ENCODE peak calls at places on chromosomes 1 and 21, in five cellular contexts. L is progenitor cell of endocrine pancreas, V is adrenal gland, D is frontal cortex, M is sigmoid colon. K is an unnamed sample.
A peak's percentile ranks its signal among the peaks of the same experiment; 100 is the strongest.

GRCh38 chr1:62964141-62964540 is 180.2 kb downstream of the ATG4C start:
- DNase-seq in L (no peak), V (no peak), D (no peak), M (no peak), K (no peak)

GRCh38 chr1:23639460-23639859 is 52.1 kb upstream of the RPL11 start:
- DNase-seq in L (no peak), V (no peak), D (no peak), M (no peak), K (no peak)

GRCh38 chr1:228735871-228736586 is 750 bp downstream of the RHOU start:
- DNase-seq in L (peak; percentile 14), V (peak; percentile 60), D (no peak), M (peak; percentile 82), K (peak; percentile 45)

GRCh38 chr1:187079330-187079729 is 250.6 kb downstream of the PLA2G4A start:
- DNase-seq in L (no peak), V (no peak), D (no peak), M (no peak), K (no peak)

GRCh38 chr1:182235952-182236650 is 155.5 kb downstream of the GLUL start:
- DNase-seq in L (no peak), V (no peak), D (no peak), M (no peak), K (no peak)

GRCh38 chr21:30083120-30083945 is 83.3 kb downstream of the CLDN17 start:
- DNase-seq in L (no peak), V (no peak), D (no peak), M (no peak), K (no peak)

GRCh38 chr1:151968058-151968457 is 25.6 kb downstream of the S100A10 start:
- DNase-seq in L (no peak), V (peak; percentile 53), D (no peak), M (no peak), K (no peak)

GRCh38 chr1:226763741-226764264 is 24.7 kb upstream of the ITPKB start:
- DNase-seq in L (no peak), V (no peak), D (peak; percentile 27), M (no peak), K (no peak)

GRCh38 chr1:26721669-26722355 is 26.0 kb downstream of the ARID1A start:
- DNase-seq in L (no peak), V (no peak), D (no peak), M (no peak), K (no peak)